ENCODE peak calls at places on chromosomes 16 and 17, in five cellular contexts. Y is mesenchymal stem cell, F is H9, H is trophoblast cell, J is H1. D is an unnamed sample.

GRCh38 chr16:4179763-4180260 is 62.1 kb downstream of the SRL start:
- DNase-seq in Y (peak; percentile 23), F (no peak), H (peak; percentile 50), J (no peak), D (no peak)

GRCh38 chr17:57874434-57875108 is 24.7 kb upstream of the MRPS23 start:
- DNase-seq in Y (peak; percentile 97), F (peak; percentile 97), H (no peak), J (peak; percentile 83), D (peak; percentile 78)

GRCh38 chr17:33511670-33512069 is 218.6 kb upstream of the ASIC2 start:
- DNase-seq in Y (no peak), F (no peak), H (no peak), J (no peak), D (no peak)

GRCh38 chr17:2478446-2478845 is 33.2 kb downstream of the METTL16 start:
- DNase-seq in Y (no peak), F (no peak), H (no peak), J (no peak), D (no peak)

GRCh38 chr17:41061969-41062368 is 2.1 kb upstream of the KRTAP2-3 start:
- DNase-seq in Y (peak; percentile 70), F (no peak), H (no peak), J (no peak), D (no peak)

GRCh38 chr16:84090212-84090611 is 26.5 kb downstream of the MBTPS1 start:
- DNase-seq in Y (no peak), F (no peak), H (no peak), J (no peak), D (no peak)

GRCh38 chr16:80640316-80640715 is 99.5 kb downstream of the DYNLRB2 start:
- DNase-seq in Y (no peak), F (no peak), H (peak; percentile 94), J (no peak), D (no peak)

GRCh38 chr16:17846030-17846429 is 375.3 kb upstream of the XYLT1 start:
- DNase-seq in Y (no peak), F (no peak), H (no peak), J (no peak), D (no peak)

GRCh38 chr17:70024253-70024652 is 50.8 kb upstream of the KCNJ16 start:
- DNase-seq in Y (no peak), F (no peak), H (no peak), J (no peak), D (no peak)

GRCh38 chr17:6090253-6090652 is 20.1 kb downstream of the WSCD1 start:
- DNase-seq in Y (no peak), F (no peak), H (no peak), J (no peak), D (no peak)

DNA sequence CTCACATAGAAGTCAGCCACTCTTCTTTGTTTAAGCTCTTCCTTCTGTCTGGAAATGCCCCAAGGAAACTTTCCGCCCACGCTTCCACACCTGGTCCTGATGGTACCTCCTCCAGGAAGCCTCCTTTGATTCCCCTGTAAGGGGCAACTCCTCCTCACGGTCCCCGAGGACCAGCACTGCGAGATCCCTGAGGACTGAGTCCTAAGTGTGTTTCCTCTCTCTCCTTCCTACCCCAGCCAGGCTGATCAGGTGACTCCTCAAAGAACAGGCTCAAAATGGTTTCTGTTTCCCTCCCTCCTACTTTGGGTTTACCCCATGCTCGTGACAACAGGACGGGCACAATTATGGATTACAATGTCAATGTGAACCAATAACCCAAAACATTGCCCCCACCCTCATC is 63.0 kb upstream of the MED9 start:
- DNase-seq in Y (no peak), F (no peak), H (peak; percentile 50), J (no peak), D (no peak)
- H3K4me2 ChIP-seq in Y (no peak overlapping the region), F (no peak overlapping the region), H (no peak overlapping the region), J (no peak overlapping the region), D (no peak overlapping the region)

GRCh38 chr17:73389411-73389810 is 77.6 kb upstream of the CDC42EP4 start:
- DNase-seq in Y (no peak), F (no peak), H (no peak), J (no peak), D (no peak)

GRCh38 chr17:73387746-73388577 is 76.2 kb upstream of the CDC42EP4 start:
- DNase-seq in Y (no peak), F (no peak), H (no peak), J (no peak), D (no peak)

GRCh38 chr17:73386561-73386960 is 74.8 kb upstream of the CDC42EP4 start:
- DNase-seq in Y (no peak), F (no peak), H (no peak), J (no peak), D (no peak)

GRCh38 chr17:73390221-73390620 is 78.4 kb upstream of the CDC42EP4 start:
- DNase-seq in Y (no peak), F (peak; percentile 30), H (no peak), J (no peak), D (no peak)

GRCh38 chr17:73388578-73388905 is 76.7 kb upstream of the CDC42EP4 start:
- DNase-seq in Y (no peak), F (no peak), H (no peak), J (no peak), D (no peak)
- H2BK12ac ChIP-seq in Y (no peak overlapping the region), F (no peak overlapping the region), H (no peak overlapping the region), J (no peak overlapping the region), D (no peak overlapping the region)

GRCh38 chr17:42272576-42272975 is 3.6 kb downstream of the STAT5B start:
- DNase-seq in Y (no peak), F (no peak), H (no peak), J (no peak), D (no peak)
- H3K4me2 ChIP-seq in Y (no peak overlapping the region), F (no peak overlapping the region), H (no peak overlapping the region), J (peak overlapping the region; percentile 4), D (no peak overlapping the region)

DNA sequence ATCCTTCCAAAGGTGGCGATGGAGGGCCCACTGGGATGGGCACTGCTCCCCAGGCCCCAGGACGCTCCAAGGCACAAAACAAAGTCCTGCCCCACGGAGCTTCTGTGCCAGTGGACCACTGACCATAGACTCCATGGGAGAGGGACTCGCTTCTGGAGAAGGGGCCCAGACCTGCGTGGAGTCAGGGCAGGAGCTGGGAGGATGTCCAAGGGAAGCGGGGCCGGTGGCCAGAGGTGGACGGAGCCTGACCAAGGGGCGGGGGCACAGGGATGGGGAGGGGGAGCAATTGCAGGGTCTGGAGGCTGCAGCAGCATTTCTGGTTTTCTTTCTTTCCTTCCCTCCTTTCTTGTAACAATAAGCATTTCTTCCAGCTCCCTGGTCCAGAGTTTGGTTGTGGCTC is 14.1 kb downstream of the KCNJ12 start:
- DNase-seq in Y (no peak), F (no peak), H (no peak), J (no peak), D (no peak)
- H2BK12ac ChIP-seq in Y (no peak overlapping the region), F (no peak overlapping the region), H (no peak overlapping the region), J (no peak overlapping the region), D (no peak overlapping the region)

GRCh38 chr17:30151471-30151870 is 34.9 kb downstream of the NSRP1 start:
- DNase-seq in Y (no peak), F (no peak), H (no peak), J (no peak), D (no peak)
- H3K4me2 ChIP-seq in Y (no peak overlapping the region), F (no peak overlapping the region), H (no peak overlapping the region), J (no peak overlapping the region), D (no peak overlapping the region)